ENCODE peak calls at places on chromosomes 6 and 20, in ten cellular contexts. O is A549, S is IMR-90, Q is ovary, N is PC-9, A is fibroblast of the aortic adventitia, R is trophoblast cell, D is brain microvascular endothelial cell, V is esophagus squamous epithelium, Z is neural progenitor cell. E is an unnamed sample.

GRCh38 chr6:24849713-24850112 is 51.0 kb upstream of the ARMH2 start:
- DNase-seq in O (no peak), S (no peak), Q (no peak), N (no peak), A (no peak), R (no peak), D (no peak), V (no peak), Z (no peak), E (no peak)

GRCh38 chr20:22575087-22575721 is 9.2 kb downstream of the FOXA2 start:
- DNase-seq in O (peak), S (no peak), Q (no peak), N (no peak), A (no peak), R (no peak), D (no peak), V (no peak), Z (peak), E (peak)

GRCh38 chr6:132768051-132768517 is 10.4 kb upstream of the VNN2 start:
- DNase-seq in O (peak), S (no peak), Q (no peak), N (no peak), A (no peak), R (peak), D (no peak), V (no peak), Z (peak), E (peak)

GRCh38 chr6:132598473-132598872 is 8.9 kb upstream of the TAAR5 start:
- DNase-seq in O (peak), S (no peak), Q (no peak), N (peak), A (no peak), R (peak), D (no peak), V (no peak), Z (peak), E (no peak)

GRCh38 chr20:17725094-17725835 is 25.5 kb downstream of the BANF2 start:
- DNase-seq in O (no peak), S (no peak), Q (no peak), N (no peak), A (no peak), R (no peak), D (no peak), V (no peak), Z (no peak), E (no peak)

GRCh38 chr6:151958332-151958731 is 150.8 kb downstream of the ESR1 start:
- DNase-seq in O (no peak), S (no peak), Q (no peak), N (no peak), A (peak), R (peak), D (peak), V (no peak), Z (no peak), E (peak)

GRCh38 chr6:45884336-45884735 is 131.3 kb downstream of the CLIC5 start:
- DNase-seq in O (no peak), S (no peak), Q (no peak), N (no peak), A (no peak), R (no peak), D (no peak), V (no peak), Z (no peak), E (no peak)

GRCh38 chr20:63972312-63973159 is 2.8 kb upstream of the ZNF512B start:
- DNase-seq in O (no peak), S (no peak), Q (no peak), N (peak), A (no peak), R (peak), D (no peak), V (no peak), Z (no peak), E (no peak)

GRCh38 chr6:92748131-92748530 is 671.2 kb downstream of the EPHA7 start:
- DNase-seq in O (no peak), S (no peak), Q (no peak), N (no peak), A (no peak), R (no peak), D (no peak), V (no peak), Z (no peak), E (no peak)

GRCh38 chr6:38773338-38773737 is 58.2 kb downstream of the DNAH8 start:
- DNase-seq in O (peak), S (no peak), Q (no peak), N (no peak), A (no peak), R (peak), D (no peak), V (no peak), Z (peak), E (peak)

GRCh38 chr6:15296735-15297134 is 50.9 kb downstream of the JARID2 start:
- DNase-seq in O (no peak), S (no peak), Q (no peak), N (no peak), A (no peak), R (no peak), D (no peak), V (no peak), Z (no peak), E (no peak)

GRCh38 chr6:115078555-115078954 is 735.7 kb upstream of the HS3ST5 start:
- DNase-seq in O (no peak), S (no peak), Q (no peak), N (no peak), A (no peak), R (no peak), D (no peak), V (no peak), Z (no peak), E (no peak)

GRCh38 chr6:17200395-17200794 is 80.8 kb upstream of the RBM24 start:
- DNase-seq in O (no peak), S (no peak), Q (no peak), N (no peak), A (no peak), R (peak), D (no peak), V (no peak), Z (peak), E (no peak)

GRCh38 chr6:3857822-3858221 is 8.6 kb downstream of the FAM50B start:
- DNase-seq in O (no peak), S (no peak), Q (no peak), N (no peak), A (no peak), R (no peak), D (no peak), V (no peak), Z (no peak), E (no peak)

GRCh38 chr20:17680128-17680835 is 1.8 kb downstream of the RRBP1 start:
- DNase-seq in O (peak), S (peak), Q (peak), N (peak), A (peak), R (peak), D (peak), V (no peak), Z (peak), E (peak)

GRCh38 chr20:4470375-4470774 is 251.3 kb upstream of the PRND start:
- DNase-seq in O (no peak), S (peak), Q (no peak), N (no peak), A (peak), R (no peak), D (no peak), V (no peak), Z (no peak), E (peak)

GRCh38 chr20:62737971-62738881 is 29.6 kb downstream of the NTSR1 start:
- DNase-seq in O (no peak), S (no peak), Q (no peak), N (no peak), A (no peak), R (no peak), D (no peak), V (no peak), Z (peak), E (no peak)

GRCh38 chr20:62740286-62741141 is 31.9 kb downstream of the NTSR1 start:
- DNase-seq in O (peak), S (peak), Q (no peak), N (peak), A (peak), R (peak), D (peak), V (peak), Z (no peak), E (peak)

GRCh38 chr20:62739067-62739466 is 30.4 kb downstream of the NTSR1 start:
- DNase-seq in O (no peak), S (no peak), Q (no peak), N (no peak), A (no peak), R (no peak), D (no peak), V (no peak), Z (no peak), E (no peak)

GRCh38 chr20:62741191-62741676 is 32.6 kb downstream of the NTSR1 start:
- DNase-seq in O (no peak), S (no peak), Q (no peak), N (no peak), A (peak), R (no peak), D (no peak), V (no peak), Z (peak), E (peak)

DNA sequence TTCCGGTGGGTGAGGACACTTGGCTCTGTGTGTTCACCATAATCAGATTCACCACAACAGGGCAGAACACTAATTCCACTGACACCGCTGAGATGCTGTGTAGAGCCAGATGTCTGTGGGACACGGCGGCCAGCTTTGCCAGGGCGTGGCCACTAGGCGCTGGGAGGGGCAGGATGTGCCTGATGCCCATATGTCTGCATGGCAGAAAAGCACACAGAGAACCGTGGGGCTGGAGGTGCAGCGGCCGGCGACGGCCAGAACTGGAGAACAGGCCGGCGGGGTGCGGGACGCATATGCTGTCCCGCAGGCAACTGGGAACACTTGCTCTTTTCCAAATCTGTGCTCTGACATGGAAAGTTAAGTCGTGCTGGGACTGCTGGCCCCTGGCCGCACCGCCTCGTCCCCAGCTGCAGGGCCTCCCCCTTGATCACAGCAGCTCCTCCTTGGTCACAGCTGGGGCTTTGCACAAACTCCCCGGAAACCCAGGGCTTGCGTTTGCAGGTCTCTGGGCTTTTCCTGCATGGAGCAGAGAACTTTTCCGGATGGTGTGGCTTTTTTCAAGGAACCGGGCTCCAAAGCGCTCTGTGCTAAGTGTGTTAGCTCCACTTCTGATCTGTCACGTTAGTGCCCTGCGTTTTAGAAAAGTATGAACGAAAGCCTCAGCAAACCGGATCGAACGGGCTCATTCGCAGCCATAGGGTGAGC is 31.1 kb downstream of the NTSR1 start:
- DNase-seq in O (no peak), S (no peak), Q (no peak), N (no peak), A (no peak), R (no peak), D (no peak), V (no peak), Z (no peak), E (no peak)
- H3K4me3 ChIP-seq in O (no peak), S (no peak), Q (no peak), N (peak), A (no peak), R (no peak), D (no peak), V (peak), Z (no peak), E (peak)

GRCh38 chr6:169266261-169266660 is 12.6 kb upstream of the THBS2 start:
- DNase-seq in O (no peak), S (no peak), Q (no peak), N (no peak), A (no peak), R (no peak), D (no peak), V (no peak), Z (no peak), E (no peak)
- H3K4me3 ChIP-seq in O (no peak), S (no peak), Q (no peak), N (no peak), A (no peak), R (no peak), D (no peak), V (no peak), Z (no peak), E (no peak)

DNA sequence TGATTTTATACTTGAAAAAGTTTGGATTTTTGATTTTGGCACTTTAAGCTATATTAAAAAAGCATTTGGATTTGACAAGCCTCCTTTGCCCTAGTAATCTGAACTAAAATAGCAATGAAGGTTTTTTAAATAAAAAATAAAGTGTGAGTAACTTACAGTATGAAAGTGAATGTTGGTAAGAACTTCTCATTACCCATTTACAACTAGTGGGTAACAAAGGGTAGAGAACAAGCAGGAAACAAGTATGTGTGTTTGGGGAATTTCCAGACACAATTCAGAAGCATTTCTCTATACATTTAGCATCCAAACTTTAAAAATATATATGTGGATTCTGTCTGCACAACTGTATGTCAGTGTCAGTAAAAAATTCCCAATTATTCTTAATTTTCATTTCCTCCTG is 2.9 kb downstream of the TMEM30A start:
- DNase-seq in O (no peak), S (no peak), Q (no peak), N (no peak), A (no peak), R (no peak), D (no peak), V (no peak), Z (no peak), E (no peak)
- H3K4me3 ChIP-seq in O (peak), S (peak), Q (no peak), N (peak), A (peak), R (no peak), D (no peak), V (peak), Z (peak), E (no peak)

GRCh38 chr6:134168580-134169223 is 116.3 kb upstream of the SLC2A12 start:
- DNase-seq in O (no peak), S (peak), Q (no peak), N (peak), A (peak), R (peak), D (no peak), V (no peak), Z (no peak), E (peak)

GRCh38 chr6:134172020-134172766 is 119.8 kb upstream of the SLC2A12 start:
- DNase-seq in O (no peak), S (peak), Q (no peak), N (peak), A (peak), R (no peak), D (no peak), V (no peak), Z (no peak), E (no peak)

GRCh38 chr6:134170844-134171243 is 118.4 kb upstream of the SLC2A12 start:
- DNase-seq in O (no peak), S (peak), Q (peak), N (peak), A (peak), R (peak), D (peak), V (no peak), Z (peak), E (peak)

GRCh38 chr6:134171517-134171916 is 119.1 kb upstream of the SLC2A12 start:
- DNase-seq in O (no peak), S (peak), Q (no peak), N (peak), A (peak), R (no peak), D (no peak), V (no peak), Z (no peak), E (peak)

DNA sequence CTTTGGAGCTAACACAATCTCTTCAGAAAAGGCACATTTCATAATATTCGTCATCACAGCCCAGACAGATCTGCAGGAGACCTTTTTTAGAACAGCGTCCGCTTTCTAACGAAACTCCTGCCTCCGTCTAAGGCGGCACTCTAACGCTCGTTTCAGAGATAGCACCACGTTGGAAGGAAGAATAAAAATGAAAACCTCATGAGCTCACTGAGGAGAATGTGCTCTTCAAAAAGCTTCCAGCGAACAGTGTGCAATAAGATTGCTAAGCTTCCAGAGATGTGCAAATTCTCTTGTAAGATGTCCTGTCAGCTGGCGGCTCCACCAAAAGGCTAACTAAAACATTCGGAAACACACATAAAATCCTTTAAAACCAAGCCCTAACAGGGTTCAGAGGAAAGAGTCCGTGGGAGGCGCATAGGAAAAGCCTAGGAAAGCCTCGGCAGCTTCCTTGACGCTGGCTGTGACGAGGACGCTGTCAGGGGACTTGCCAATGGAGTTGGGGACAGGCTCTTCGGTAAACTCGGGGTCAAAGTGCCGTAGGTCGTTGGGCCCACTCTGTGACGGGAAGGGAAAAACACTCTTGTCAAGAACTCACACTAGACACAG is 117.6 kb upstream of the SLC2A12 start:
- DNase-seq in O (no peak), S (peak), Q (no peak), N (peak), A (peak), R (peak), D (no peak), V (no peak), Z (no peak), E (peak)
- H3K4me3 ChIP-seq in O (peak), S (peak), Q (peak), N (no peak), A (peak), R (no peak), D (peak), V (peak), Z (no peak), E (peak)

DNA sequence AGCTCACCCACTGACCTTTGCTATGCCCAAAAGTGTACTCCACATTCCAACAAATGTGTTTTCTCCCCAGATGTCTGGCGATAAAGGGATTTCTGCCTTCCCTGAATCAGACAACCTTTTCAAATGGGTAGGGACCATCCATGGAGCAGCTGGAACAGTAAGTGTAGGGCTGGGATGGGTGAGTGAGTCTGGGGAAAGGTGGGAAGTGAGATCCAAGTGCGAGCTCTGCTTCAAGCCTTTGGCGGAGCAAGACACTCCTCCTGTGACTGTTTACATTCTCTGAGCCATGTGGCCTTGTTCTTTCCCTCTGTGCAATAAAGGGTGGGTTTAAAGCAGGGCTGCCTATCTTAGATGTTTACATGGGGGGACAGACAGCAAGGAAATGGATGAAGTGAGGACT is 1.9 kb downstream of the UBE2C start:
- DNase-seq in O (no peak), S (peak), Q (no peak), N (peak), A (no peak), R (no peak), D (no peak), V (no peak), Z (no peak), E (no peak)
- H3K4me3 ChIP-seq in O (peak), S (no peak), Q (no peak), N (peak), A (peak), R (no peak), D (peak), V (no peak), Z (peak), E (no peak)

DNA sequence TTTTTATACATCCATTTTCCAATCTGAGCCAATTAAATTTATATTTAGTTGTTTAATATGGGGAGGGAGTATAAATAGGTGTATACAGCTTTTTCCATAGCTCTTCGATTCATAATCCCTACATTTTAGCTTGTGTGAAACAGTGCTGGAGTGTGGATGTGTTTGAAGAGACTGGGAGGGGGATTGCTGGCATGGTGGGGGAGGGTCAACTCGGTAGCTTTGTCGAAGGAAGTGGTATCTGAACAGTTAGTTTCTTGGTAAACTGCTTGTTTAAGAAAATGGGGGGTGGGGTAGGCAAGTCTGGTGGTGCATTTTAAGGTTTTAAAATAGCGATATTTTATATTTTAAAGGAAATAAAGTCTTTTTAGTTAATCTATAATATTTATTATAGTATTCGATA is 1.4 kb upstream of the LIN28B start:
- DNase-seq in O (peak), S (no peak), Q (no peak), N (no peak), A (no peak), R (no peak), D (no peak), V (no peak), Z (peak), E (no peak)
- H3K4me3 ChIP-seq in O (peak), S (no peak), Q (no peak), N (no peak), A (no peak), R (no peak), D (no peak), V (no peak), Z (peak), E (no peak)

GRCh38 chr6:27144740-27145079 is 102.8 kb upstream of the PRSS16 start:
- DNase-seq in O (no peak), S (no peak), Q (no peak), N (no peak), A (no peak), R (no peak), D (no peak), V (no peak), Z (peak), E (no peak)

GRCh38 chr6:27149140-27149539 is 98.4 kb upstream of the PRSS16 start:
- DNase-seq in O (no peak), S (no peak), Q (no peak), N (no peak), A (no peak), R (no peak), D (no peak), V (no peak), Z (peak), E (no peak)

GRCh38 chr6:27145731-27146455 is 101.6 kb upstream of the PRSS16 start:
- DNase-seq in O (peak), S (peak), Q (peak), N (peak), A (peak), R (peak), D (peak), V (no peak), Z (peak), E (peak)

GRCh38 chr6:27146706-27147507 is 100.6 kb upstream of the PRSS16 start:
- DNase-seq in O (peak), S (peak), Q (peak), N (peak), A (peak), R (peak), D (peak), V (peak), Z (peak), E (peak)

DNA sequence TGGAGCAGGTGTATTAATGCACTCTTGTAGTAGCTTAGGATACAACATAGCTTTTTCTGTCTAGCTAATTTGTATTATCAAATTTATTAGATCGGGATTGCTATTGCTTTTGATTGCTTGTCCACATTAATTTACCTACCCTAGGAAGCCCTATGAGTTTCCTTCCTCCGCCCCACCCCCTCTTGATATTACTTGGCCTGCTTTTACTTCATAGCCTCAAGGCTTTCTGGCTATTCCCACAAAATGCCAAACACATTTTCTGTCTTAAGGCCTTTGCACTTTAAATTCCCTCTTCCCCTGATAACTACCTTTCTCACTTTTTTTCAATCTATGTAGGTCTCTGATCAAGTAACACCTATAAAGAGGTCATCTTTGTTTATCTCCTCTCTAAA is 99.1 kb upstream of the PRSS16 start:
- DNase-seq in O (no peak), S (no peak), Q (no peak), N (no peak), A (no peak), R (no peak), D (no peak), V (no peak), Z (no peak), E (no peak)
- H3K4me3 ChIP-seq in O (no peak), S (no peak), Q (no peak), N (peak), A (no peak), R (no peak), D (no peak), V (no peak), Z (peak), E (no peak)

E was measured in cardiac fibroblast.